ENCODE peak calls at places on chromosomes 13 and 19, in nine cellular contexts. Y is cardiac muscle cell, M is tibial nerve, K is breast epithelium, O is GM12878, N is body of pancreas, E is A549, D is pancreas, S is neural progenitor cell. L is an unnamed sample.

GRCh38 chr13:51221674-51222509 is at the start of gene FAM124A:
- DNase-seq in Y (peak; percentile 54), M (no peak), K (no peak), O (no peak), N (peak; percentile 51), E (peak; percentile 11), D (peak; percentile 30), S (peak; percentile 91), L (no peak)

GRCh38 chr13:108494991-108495661 is 134.3 kb upstream of the MYO16 start:
- DNase-seq in Y (no peak), M (no peak), K (no peak), O (no peak), N (no peak), E (no peak), D (no peak), S (peak; percentile 58), L (no peak)

GRCh38 chr13:50893211-50893852 is 16.3 kb upstream of the RNASEH2B start:
- DNase-seq in Y (peak; percentile 29), M (no peak), K (no peak), O (no peak), N (no peak), E (no peak), D (no peak), S (no peak), L (no peak)

GRCh38 chr19:35879068-35879467 is 10.7 kb downstream of the APLP1 start:
- DNase-seq in Y (no peak), M (no peak), K (no peak), O (no peak), N (no peak), E (no peak), D (peak; percentile 33), S (no peak), L (no peak)

GRCh38 chr19:34677386-34678084 is at the start of gene ZNF302:
- DNase-seq in Y (peak; percentile 99), M (peak; percentile 90), K (peak; percentile 96), O (peak; percentile 85), N (peak; percentile 97), E (peak; percentile 99), D (peak; percentile 97), S (peak; percentile 99), L (peak; percentile 94)

GRCh38 chr19:12965812-12966135 is 3.6 kb upstream of the DAND5 start:
- DNase-seq in Y (no peak), M (no peak), K (no peak), O (no peak), N (no peak), E (no peak), D (no peak), S (no peak), L (no peak)

GRCh38 chr19:18541258-18541991 is 1.9 kb downstream of the FKBP8 start:
- DNase-seq in Y (no peak), M (no peak), K (no peak), O (no peak), N (no peak), E (no peak), D (no peak), S (no peak), L (no peak)

GRCh38 chr19:4971424-4971793 is 2.5 kb downstream of the KDM4B start:
- DNase-seq in Y (peak; percentile 15), M (no peak), K (no peak), O (no peak), N (peak; percentile 56), E (no peak), D (no peak), S (no peak), L (no peak)

GRCh38 chr13:44819245-44819644 is 170.0 kb downstream of the NUFIP1 start:
- DNase-seq in Y (peak; percentile 73), M (no peak), K (no peak), O (no peak), N (peak; percentile 54), E (peak; percentile 58), D (no peak), S (no peak), L (peak; percentile 61)

GRCh38 chr19:21587549-21587948 is 82.1 kb downstream of the ZNF429 start:
- DNase-seq in Y (no peak), M (no peak), K (no peak), O (no peak), N (no peak), E (no peak), D (no peak), S (no peak), L (no peak)

GRCh38 chr19:37966211-37967072 is 59.4 kb downstream of the SIPA1L3 start:
- DNase-seq in Y (no peak), M (no peak), K (no peak), O (no peak), N (no peak), E (no peak), D (no peak), S (no peak), L (no peak)

GRCh38 chr19:3351702-3352447 is 14.5 kb upstream of the NFIC start:
- DNase-seq in Y (no peak), M (no peak), K (no peak), O (no peak), N (no peak), E (no peak), D (no peak), S (no peak), L (no peak)

GRCh38 chr19:3346677-3347353 is 19.6 kb upstream of the NFIC start:
- DNase-seq in Y (peak; percentile 88), M (peak; percentile 49), K (peak; percentile 87), O (no peak), N (peak; percentile 98), E (no peak), D (peak; percentile 94), S (no peak), L (no peak)

GRCh38 chr19:3348042-3348441 is 18.3 kb upstream of the NFIC start:
- DNase-seq in Y (no peak), M (no peak), K (no peak), O (no peak), N (peak; percentile 33), E (no peak), D (no peak), S (no peak), L (no peak)

GRCh38 chr19:3353493-3353892 is 12.9 kb upstream of the NFIC start:
- DNase-seq in Y (no peak), M (no peak), K (no peak), O (no peak), N (no peak), E (no peak), D (no peak), S (no peak), L (no peak)

GRCh38 chr19:3350014-3350663 is 16.2 kb upstream of the NFIC start:
- DNase-seq in Y (peak; percentile 36), M (no peak), K (no peak), O (no peak), N (peak; percentile 95), E (no peak), D (peak; percentile 81), S (no peak), L (no peak)
- TF ChIP-seq CTCF in Y (no peak), M (no peak), K (no peak), O (no peak), N (peak; percentile 43), E (no peak), D (no peak), S (no peak), L (no peak)

GRCh38 chr19:46759817-46760333 is 13.6 kb upstream of the STRN4 start:
- DNase-seq in Y (peak; percentile 94), M (peak; percentile 69), K (no peak), O (no peak), N (peak; percentile 25), E (no peak), D (no peak), S (no peak), L (peak; percentile 94)
- H3K27ac ChIP-seq in Y (no peak overlapping the region), M (no peak overlapping the region), K (peak overlapping the region; percentile 93), O (no peak overlapping the region), N (no peak overlapping the region), E (peak overlapping the region; percentile 27), D (no peak overlapping the region), S (no peak overlapping the region), L (peak overlapping the region; percentile 96)

DNA sequence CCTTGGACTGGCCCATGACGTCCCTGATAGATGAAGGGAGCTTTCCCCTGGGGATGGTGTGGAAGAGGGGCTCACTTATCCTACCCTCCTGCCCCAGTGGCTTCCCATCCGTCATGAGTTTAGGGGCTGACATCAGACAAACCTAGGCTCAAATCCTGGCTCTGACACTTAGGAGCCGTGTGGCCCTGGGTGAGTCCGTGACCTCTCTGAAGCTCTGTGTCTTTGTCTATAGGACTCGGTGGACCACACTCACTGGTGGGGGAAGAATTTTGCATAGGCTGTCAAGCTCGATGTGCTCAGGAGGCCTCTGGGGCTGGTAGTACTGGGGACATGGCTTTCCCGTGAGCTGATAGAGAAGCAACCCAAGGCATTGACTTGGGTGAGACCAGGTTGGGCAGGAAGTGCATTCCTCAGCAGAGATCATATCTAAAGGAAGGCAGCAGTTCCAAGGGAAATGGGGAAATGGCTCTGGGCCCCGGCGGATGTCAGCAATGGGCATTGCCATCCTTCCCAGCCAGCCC is 17.4 kb upstream of the AP1M2 start:
- DNase-seq in Y (no peak), M (no peak), K (no peak), O (peak; percentile 52), N (peak; percentile 17), E (no peak), D (no peak), S (no peak), L (no peak)
- H3K4me3 ChIP-seq in Y (no peak overlapping the region), M (peak overlapping the region; percentile 100), K (peak overlapping the region; percentile 100), O (peak overlapping the region; percentile 98), N (no peak overlapping the region), E (no peak overlapping the region), D (no peak overlapping the region), S (no peak overlapping the region), L (peak overlapping the region; percentile 2)

GRCh38 chr19:1811942-1812425 is at the start of gene ATP8B3:
- DNase-seq in Y (no peak), M (no peak), K (no peak), O (no peak), N (no peak), E (peak; percentile 56), D (no peak), S (no peak), L (no peak)
- TF ChIP-seq CTCF in Y (peak; percentile 8), M (no peak), K (no peak), O (peak; percentile 32), N (no peak), E (no peak), D (no peak), S (peak; percentile 37), L (peak; percentile 34)

GRCh38 chr19:15866646-15867045 is 31.2 kb downstream of the CYP4F2 start:
- DNase-seq in Y (no peak), M (no peak), K (no peak), O (no peak), N (no peak), E (no peak), D (no peak), S (no peak), L (no peak)

GRCh38 chr19:15864824-15865223 is 33.0 kb downstream of the CYP4F2 start:
- DNase-seq in Y (no peak), M (no peak), K (no peak), O (no peak), N (no peak), E (no peak), D (no peak), S (no peak), L (no peak)

GRCh38 chr19:15869109-15869555 is 28.7 kb downstream of the CYP4F2 start:
- DNase-seq in Y (peak; percentile 48), M (no peak), K (no peak), O (no peak), N (peak; percentile 37), E (peak; percentile 72), D (peak; percentile 21), S (no peak), L (no peak)

GRCh38 chr19:15871570-15871969 is 26.3 kb downstream of the CYP4F2 start:
- DNase-seq in Y (no peak), M (no peak), K (no peak), O (no peak), N (peak; percentile 25), E (no peak), D (no peak), S (no peak), L (no peak)

GRCh38 chr19:15869873-15870272 is 28.0 kb downstream of the CYP4F2 start:
- DNase-seq in Y (no peak), M (no peak), K (no peak), O (no peak), N (no peak), E (no peak), D (no peak), S (no peak), L (no peak)
- H3K27ac ChIP-seq in Y (no peak overlapping the region), M (no peak overlapping the region), K (peak overlapping the region; percentile 82), O (no peak overlapping the region), N (no peak overlapping the region), E (no peak overlapping the region), D (no peak overlapping the region), S (no peak overlapping the region), L (no peak overlapping the region)

L was measured in AG04450.